ENCODE peak calls at places on chromosomes 4 and X, in eight cellular contexts. One of them, this sample, is unnamed.

GRCh38 chr4:88900432-88900831 is 156.6 kb downstream of the FAM13A start:
- DNase-seq in DMS153: no peak
- DNase-seq in AG20443: no peak
- DNase-seq in mesothelial cell of epicardium: no peak
- DNase-seq in activated CD4-positive, alpha-beta memory T cell treated with anti-CD3 and anti-CD28 coated beads, Interleukin-2, amount 10 ng/mL, durations not matched to agents 7 days and 5 days: no peak
- DNase-seq in stimulated activated CD4-positive, alpha-beta T cell treated with anti-CD3 and anti-CD28 coated beads, Interleukin-4, amount 100 ng/mL, for 24 hours: no peak
- DNase-seq in T follicular helper cell: no peak
- DNase-seq in NCI-H2029 treated with DMSO at 0.1 percent for 48 hours: no peak
- DNase-seq in this sample: no peak

GRCh38 chr4:127685292-127685691 is 44.9 kb upstream of the SLC25A31 start:
- DNase-seq in activated CD4-positive, alpha-beta memory T cell treated with anti-CD3 and anti-CD28 coated beads, Interleukin-2, amount 10 ng/mL, durations not matched to agents 7 days and 5 days: no peak
- DNase-seq in DMS153: no peak
- DNase-seq in stimulated activated CD4-positive, alpha-beta T cell treated with anti-CD3 and anti-CD28 coated beads, Interleukin-4, amount 100 ng/mL, for 24 hours: no peak
- DNase-seq in AG20443: no peak
- DNase-seq in NCI-H2029 treated with DMSO at 0.1 percent for 48 hours: no peak
- DNase-seq in T follicular helper cell: no peak
- DNase-seq in mesothelial cell of epicardium: no peak
- DNase-seq in this sample: no peak

GRCh38 chrX:40478457-40479065 is 102.2 kb upstream of the ATP6AP2 start:
- DNase-seq in mesothelial cell of epicardium: no peak
- DNase-seq in DMS153: no peak
- DNase-seq in T follicular helper cell: no peak
- DNase-seq in activated CD4-positive, alpha-beta memory T cell treated with anti-CD3 and anti-CD28 coated beads, Interleukin-2, amount 10 ng/mL, durations not matched to agents 7 days and 5 days: no peak
- DNase-seq in AG20443: no peak
- DNase-seq in stimulated activated CD4-positive, alpha-beta T cell treated with anti-CD3 and anti-CD28 coated beads, Interleukin-4, amount 100 ng/mL, for 24 hours: no peak
- DNase-seq in NCI-H2029 treated with DMSO at 0.1 percent for 48 hours: no peak
- DNase-seq in this sample: no peak

GRCh38 chr4:174631901-174632758 is 109.8 kb upstream of the HPGD start:
- DNase-seq in NCI-H2029 treated with DMSO at 0.1 percent for 48 hours: peak
- DNase-seq in AG20443: peak
- DNase-seq in DMS153: peak
- DNase-seq in T follicular helper cell: no peak
- DNase-seq in activated CD4-positive, alpha-beta memory T cell treated with anti-CD3 and anti-CD28 coated beads, Interleukin-2, amount 10 ng/mL, durations not matched to agents 7 days and 5 days: no peak
- DNase-seq in stimulated activated CD4-positive, alpha-beta T cell treated with anti-CD3 and anti-CD28 coated beads, Interleukin-4, amount 100 ng/mL, for 24 hours: no peak
- DNase-seq in mesothelial cell of epicardium: no peak
- DNase-seq in this sample: no peak

GRCh38 chrX:85109235-85109634 is 105.6 kb downstream of the APOOL start:
- DNase-seq in DMS153: no peak
- DNase-seq in NCI-H2029 treated with DMSO at 0.1 percent for 48 hours: no peak
- DNase-seq in T follicular helper cell: no peak
- DNase-seq in AG20443: peak
- DNase-seq in stimulated activated CD4-positive, alpha-beta T cell treated with anti-CD3 and anti-CD28 coated beads, Interleukin-4, amount 100 ng/mL, for 24 hours: no peak
- DNase-seq in mesothelial cell of epicardium: no peak
- DNase-seq in activated CD4-positive, alpha-beta memory T cell treated with anti-CD3 and anti-CD28 coated beads, Interleukin-2, amount 10 ng/mL, durations not matched to agents 7 days and 5 days: no peak
- DNase-seq in this sample: no peak

GRCh38 chr4:129344058-129344457 is 248.1 kb downstream of the C4orf33 start:
- DNase-seq in T follicular helper cell: no peak
- DNase-seq in mesothelial cell of epicardium: no peak
- DNase-seq in activated CD4-positive, alpha-beta memory T cell treated with anti-CD3 and anti-CD28 coated beads, Interleukin-2, amount 10 ng/mL, durations not matched to agents 7 days and 5 days: no peak
- DNase-seq in AG20443: peak
- DNase-seq in DMS153: peak
- DNase-seq in NCI-H2029 treated with DMSO at 0.1 percent for 48 hours: peak
- DNase-seq in stimulated activated CD4-positive, alpha-beta T cell treated with anti-CD3 and anti-CD28 coated beads, Interleukin-4, amount 100 ng/mL, for 24 hours: no peak
- DNase-seq in this sample: no peak

GRCh38 chr4:76188557-76188956 is 25.1 kb downstream of the SCARB2 start:
- DNase-seq in NCI-H2029 treated with DMSO at 0.1 percent for 48 hours: no peak
- DNase-seq in T follicular helper cell: no peak
- DNase-seq in AG20443: no peak
- DNase-seq in activated CD4-positive, alpha-beta memory T cell treated with anti-CD3 and anti-CD28 coated beads, Interleukin-2, amount 10 ng/mL, durations not matched to agents 7 days and 5 days: no peak
- DNase-seq in DMS153: no peak
- DNase-seq in mesothelial cell of epicardium: no peak
- DNase-seq in stimulated activated CD4-positive, alpha-beta T cell treated with anti-CD3 and anti-CD28 coated beads, Interleukin-4, amount 100 ng/mL, for 24 hours: no peak
- DNase-seq in this sample: no peak

GRCh38 chrX:123731987-123732678 is 719 bp downstream of the THOC2 start:
- DNase-seq in DMS153: no peak
- DNase-seq in stimulated activated CD4-positive, alpha-beta T cell treated with anti-CD3 and anti-CD28 coated beads, Interleukin-4, amount 100 ng/mL, for 24 hours: peak
- DNase-seq in activated CD4-positive, alpha-beta memory T cell treated with anti-CD3 and anti-CD28 coated beads, Interleukin-2, amount 10 ng/mL, durations not matched to agents 7 days and 5 days: peak
- DNase-seq in mesothelial cell of epicardium: no peak
- DNase-seq in AG20443: peak
- DNase-seq in NCI-H2029 treated with DMSO at 0.1 percent for 48 hours: no peak
- DNase-seq in T follicular helper cell: no peak
- DNase-seq in this sample: no peak

GRCh38 chr4:104262678-104263077 is 232.0 kb downstream of the CXXC4 start:
- DNase-seq in NCI-H2029 treated with DMSO at 0.1 percent for 48 hours: no peak
- DNase-seq in T follicular helper cell: no peak
- DNase-seq in stimulated activated CD4-positive, alpha-beta T cell treated with anti-CD3 and anti-CD28 coated beads, Interleukin-4, amount 100 ng/mL, for 24 hours: no peak
- DNase-seq in DMS153: no peak
- DNase-seq in AG20443: no peak
- DNase-seq in activated CD4-positive, alpha-beta memory T cell treated with anti-CD3 and anti-CD28 coated beads, Interleukin-2, amount 10 ng/mL, durations not matched to agents 7 days and 5 days: no peak
- DNase-seq in mesothelial cell of epicardium: no peak
- DNase-seq in this sample: no peak

GRCh38 chr4:127759893-127760292 is 22.2 kb upstream of the HSPA4L start:
- DNase-seq in NCI-H2029 treated with DMSO at 0.1 percent for 48 hours: no peak
- DNase-seq in activated CD4-positive, alpha-beta memory T cell treated with anti-CD3 and anti-CD28 coated beads, Interleukin-2, amount 10 ng/mL, durations not matched to agents 7 days and 5 days: no peak
- DNase-seq in T follicular helper cell: no peak
- DNase-seq in AG20443: no peak
- DNase-seq in DMS153: no peak
- DNase-seq in stimulated activated CD4-positive, alpha-beta T cell treated with anti-CD3 and anti-CD28 coated beads, Interleukin-4, amount 100 ng/mL, for 24 hours: no peak
- DNase-seq in mesothelial cell of epicardium: no peak
- DNase-seq in this sample: no peak

This sample was measured in psoas muscle.